ENCODE peak calls at places on chromosomes 5 and 9, in nine cellular contexts. One of them, this sample, is unnamed. For H3K36me3, the result is how much of the 10 kb centered on the place peaks cover.

GRCh38 chr5:139277171-139277570 is 16.4 kb upstream of the MATR3 start:
- DNase-seq in neuronal stem cell: no peak
- DNase-seq in hepatocyte: no peak
- DNase-seq in CD8-positive, alpha-beta T cell: no peak
- DNase-seq in ovary: no peak
- DNase-seq in WERI-Rb-1: no peak
- DNase-seq in heart right ventricle: no peak
- DNase-seq in prostate gland: no peak
- DNase-seq in lower lobe of right lung: no peak
- DNase-seq in this sample: no peak

GRCh38 chr9:83959061-83959460 is 21.0 kb downstream of the HNRNPK start:
- DNase-seq in heart right ventricle: no peak
- DNase-seq in prostate gland: no peak
- DNase-seq in hepatocyte: peak
- DNase-seq in lower lobe of right lung: no peak
- DNase-seq in CD8-positive, alpha-beta T cell: no peak
- DNase-seq in ovary: peak
- DNase-seq in neuronal stem cell: no peak
- DNase-seq in WERI-Rb-1: no peak
- DNase-seq in this sample: no peak

GRCh38 chr5:72470817-72471216 is 36.4 kb downstream of the ZNF366 start:
- DNase-seq in hepatocyte: no peak
- DNase-seq in neuronal stem cell: no peak
- DNase-seq in ovary: no peak
- DNase-seq in lower lobe of right lung: no peak
- DNase-seq in heart right ventricle: no peak
- DNase-seq in WERI-Rb-1: no peak
- DNase-seq in prostate gland: no peak
- DNase-seq in CD8-positive, alpha-beta T cell: no peak
- DNase-seq in this sample: no peak

GRCh38 chr5:2263763-2264162 is 381.0 kb upstream of the IRX4 start:
- DNase-seq in prostate gland: no peak
- DNase-seq in ovary: no peak
- DNase-seq in lower lobe of right lung: no peak
- DNase-seq in neuronal stem cell: no peak
- DNase-seq in CD8-positive, alpha-beta T cell: no peak
- DNase-seq in hepatocyte: no peak
- DNase-seq in heart right ventricle: no peak
- DNase-seq in WERI-Rb-1: no peak
- DNase-seq in this sample: no peak

GRCh38 chr9:86639899-86640379 is 285.7 kb upstream of the TUT7 start:
- DNase-seq in ovary: no peak
- DNase-seq in CD8-positive, alpha-beta T cell: no peak
- DNase-seq in lower lobe of right lung: peak
- DNase-seq in prostate gland: peak
- DNase-seq in heart right ventricle: no peak
- DNase-seq in hepatocyte: peak
- DNase-seq in neuronal stem cell: no peak
- DNase-seq in WERI-Rb-1: no peak
- DNase-seq in this sample: no peak

GRCh38 chr5:110087829-110088228 is 398.1 kb downstream of the MAN2A1 start:
- DNase-seq in hepatocyte: peak
- DNase-seq in CD8-positive, alpha-beta T cell: no peak
- DNase-seq in ovary: no peak
- DNase-seq in prostate gland: no peak
- DNase-seq in heart right ventricle: no peak
- DNase-seq in neuronal stem cell: no peak
- DNase-seq in lower lobe of right lung: no peak
- DNase-seq in WERI-Rb-1: no peak
- DNase-seq in this sample: no peak

GRCh38 chr5:157454273-157454672 is 5.7 kb upstream of the NIPAL4 start:
- DNase-seq in ovary: no peak
- DNase-seq in neuronal stem cell: no peak
- DNase-seq in CD8-positive, alpha-beta T cell: no peak
- DNase-seq in lower lobe of right lung: no peak
- DNase-seq in prostate gland: no peak
- DNase-seq in WERI-Rb-1: no peak
- DNase-seq in heart right ventricle: no peak
- DNase-seq in hepatocyte: no peak
- DNase-seq in this sample: no peak

GRCh38 chr5:160083501-160083900 is 35.7 kb downstream of the PWWP2A start:
- DNase-seq in lower lobe of right lung: no peak
- DNase-seq in ovary: no peak
- DNase-seq in neuronal stem cell: no peak
- DNase-seq in CD8-positive, alpha-beta T cell: no peak
- DNase-seq in WERI-Rb-1: no peak
- DNase-seq in prostate gland: no peak
- DNase-seq in heart right ventricle: no peak
- DNase-seq in hepatocyte: no peak
- DNase-seq in this sample: no peak

GRCh38 chr9:6925841-6926240 is 168.1 kb downstream of the KDM4C start:
- DNase-seq in neuronal stem cell: no peak
- DNase-seq in heart right ventricle: no peak
- DNase-seq in CD8-positive, alpha-beta T cell: no peak
- DNase-seq in lower lobe of right lung: no peak
- DNase-seq in WERI-Rb-1: peak
- DNase-seq in hepatocyte: peak
- DNase-seq in ovary: no peak
- DNase-seq in prostate gland: no peak
- DNase-seq in this sample: no peak

GRCh38 chr5:169142264-169142970 is 158.5 kb downstream of the SLIT3 start:
- DNase-seq in CD8-positive, alpha-beta T cell: no peak
- DNase-seq in WERI-Rb-1: no peak
- DNase-seq in hepatocyte: no peak
- DNase-seq in heart right ventricle: peak
- DNase-seq in ovary: peak
- DNase-seq in prostate gland: peak
- DNase-seq in neuronal stem cell: no peak
- DNase-seq in lower lobe of right lung: no peak
- DNase-seq in this sample: no peak

DNA sequence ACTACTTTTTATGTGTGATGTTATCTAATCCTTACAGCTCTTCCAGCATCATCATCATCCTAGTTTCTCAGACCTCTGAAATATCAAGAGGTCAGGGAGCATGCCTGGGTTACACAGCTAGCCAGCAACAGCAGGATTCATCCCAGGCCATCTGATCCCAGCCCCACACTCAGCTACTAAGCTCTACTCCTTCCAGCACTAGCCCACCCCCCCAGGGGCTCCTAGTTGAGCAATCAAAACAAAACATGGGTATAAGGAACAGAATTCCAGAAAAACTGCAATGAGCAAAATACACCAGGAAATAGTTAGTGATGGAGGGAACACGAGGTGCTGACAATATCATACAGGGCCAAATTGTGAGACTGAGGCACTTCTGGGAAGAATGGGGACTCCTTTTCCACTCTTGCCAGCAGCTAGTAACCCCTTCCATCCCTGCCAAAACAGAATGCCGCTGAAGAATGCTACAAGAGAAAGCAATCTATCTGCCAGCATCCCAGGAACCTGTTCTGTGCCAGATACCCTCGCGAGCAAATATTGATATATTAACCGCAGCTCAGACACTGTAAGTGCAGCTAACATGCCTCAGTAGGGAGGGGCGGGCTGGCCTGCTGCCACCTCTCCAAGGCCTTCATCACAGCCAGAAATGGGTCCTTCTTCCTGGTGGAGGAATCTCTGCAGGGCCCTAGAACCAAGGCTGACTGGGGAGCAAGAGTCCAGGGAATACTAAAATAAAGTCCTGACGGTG is 161.4 kb downstream of the SLIT3 start:
- DNase-seq in neuronal stem cell: no peak
- DNase-seq in lower lobe of right lung: peak
- DNase-seq in ovary: peak
- DNase-seq in WERI-Rb-1: no peak
- DNase-seq in prostate gland: peak
- DNase-seq in CD8-positive, alpha-beta T cell: no peak
- DNase-seq in heart right ventricle: no peak
- DNase-seq in hepatocyte: no peak
- DNase-seq in this sample: no peak
- H3K36me3 ChIP-seq in neuronal stem cell: under half
- H3K36me3 ChIP-seq in lower lobe of right lung: under half
- H3K36me3 ChIP-seq in ovary: under half
- H3K36me3 ChIP-seq in WERI-Rb-1: under half
- H3K36me3 ChIP-seq in prostate gland: under half
- H3K36me3 ChIP-seq in CD8-positive, alpha-beta T cell: under half
- H3K36me3 ChIP-seq in heart right ventricle: under half
- H3K36me3 ChIP-seq in hepatocyte: under half
- H3K36me3 ChIP-seq in this sample: under half

GRCh38 chr5:68953885-68954617 is 139.8 kb upstream of the SLC30A5 start:
- DNase-seq in lower lobe of right lung: no peak
- DNase-seq in hepatocyte: peak
- DNase-seq in heart right ventricle: no peak
- DNase-seq in prostate gland: peak
- DNase-seq in CD8-positive, alpha-beta T cell: no peak
- DNase-seq in ovary: peak
- DNase-seq in WERI-Rb-1: no peak
- DNase-seq in neuronal stem cell: no peak
- DNase-seq in this sample: no peak

GRCh38 chr5:68949711-68950110 is 144.1 kb upstream of the SLC30A5 start:
- DNase-seq in WERI-Rb-1: no peak
- DNase-seq in lower lobe of right lung: no peak
- DNase-seq in heart right ventricle: no peak
- DNase-seq in hepatocyte: no peak
- DNase-seq in neuronal stem cell: no peak
- DNase-seq in prostate gland: no peak
- DNase-seq in ovary: no peak
- DNase-seq in CD8-positive, alpha-beta T cell: no peak
- DNase-seq in this sample: no peak

GRCh38 chr5:68954618-68954910 is 139.2 kb upstream of the SLC30A5 start:
- DNase-seq in neuronal stem cell: no peak
- DNase-seq in WERI-Rb-1: no peak
- DNase-seq in heart right ventricle: no peak
- DNase-seq in lower lobe of right lung: no peak
- DNase-seq in hepatocyte: no peak
- DNase-seq in CD8-positive, alpha-beta T cell: no peak
- DNase-seq in prostate gland: no peak
- DNase-seq in ovary: no peak
- DNase-seq in this sample: no peak

GRCh38 chr5:68950111-68950510 is 143.7 kb upstream of the SLC30A5 start:
- DNase-seq in ovary: no peak
- DNase-seq in CD8-positive, alpha-beta T cell: no peak
- DNase-seq in WERI-Rb-1: peak
- DNase-seq in neuronal stem cell: no peak
- DNase-seq in hepatocyte: peak
- DNase-seq in heart right ventricle: no peak
- DNase-seq in prostate gland: peak
- DNase-seq in lower lobe of right lung: no peak
- DNase-seq in this sample: no peak

DNA sequence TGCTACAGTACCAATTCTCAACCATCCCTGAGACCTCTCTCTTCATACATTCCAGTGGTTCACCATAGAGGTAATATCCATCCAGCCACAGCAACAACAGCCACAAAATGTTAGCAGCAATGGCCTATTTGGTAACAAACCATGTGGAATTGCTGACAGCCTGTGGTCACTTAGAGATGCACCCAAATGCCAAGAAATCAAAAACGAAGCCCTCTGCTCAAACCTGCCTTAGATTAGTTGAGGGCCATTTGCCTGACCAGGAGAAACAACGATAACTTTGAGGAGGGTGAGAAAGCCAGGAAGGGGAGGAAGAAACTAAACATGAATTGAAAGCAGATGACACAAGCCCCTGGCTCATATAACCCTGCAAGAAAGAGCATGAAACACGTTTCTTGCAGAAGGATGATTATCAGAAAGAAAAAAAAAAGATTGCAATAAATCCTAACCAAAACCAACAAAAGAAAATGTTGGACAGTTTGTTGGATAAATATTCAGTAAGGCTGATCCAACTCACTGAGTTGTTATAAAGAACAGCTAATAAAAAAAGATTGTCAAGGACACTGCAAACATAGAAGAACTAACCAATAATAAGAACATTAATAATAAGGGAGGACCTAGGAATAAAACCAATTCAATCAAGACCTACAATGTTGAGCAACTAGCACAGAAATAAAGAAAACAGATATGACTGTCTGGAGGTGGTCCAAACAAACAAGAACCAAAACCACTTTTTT is 140.5 kb upstream of the SLC30A5 start:
- DNase-seq in ovary: peak
- DNase-seq in CD8-positive, alpha-beta T cell: no peak
- DNase-seq in heart right ventricle: no peak
- DNase-seq in lower lobe of right lung: no peak
- DNase-seq in WERI-Rb-1: no peak
- DNase-seq in prostate gland: no peak
- DNase-seq in hepatocyte: no peak
- DNase-seq in neuronal stem cell: no peak
- DNase-seq in this sample: no peak
- H3K4me3 ChIP-seq in ovary: no peak
- H3K4me3 ChIP-seq in CD8-positive, alpha-beta T cell: no peak
- H3K4me3 ChIP-seq in heart right ventricle: no peak
- H3K4me3 ChIP-seq in lower lobe of right lung: no peak
- H3K4me3 ChIP-seq in WERI-Rb-1: no peak
- H3K4me3 ChIP-seq in prostate gland: no peak
- H3K4me3 ChIP-seq in hepatocyte: no peak
- H3K4me3 ChIP-seq in neuronal stem cell: no peak
- H3K4me3 ChIP-seq in this sample: no peak

DNA sequence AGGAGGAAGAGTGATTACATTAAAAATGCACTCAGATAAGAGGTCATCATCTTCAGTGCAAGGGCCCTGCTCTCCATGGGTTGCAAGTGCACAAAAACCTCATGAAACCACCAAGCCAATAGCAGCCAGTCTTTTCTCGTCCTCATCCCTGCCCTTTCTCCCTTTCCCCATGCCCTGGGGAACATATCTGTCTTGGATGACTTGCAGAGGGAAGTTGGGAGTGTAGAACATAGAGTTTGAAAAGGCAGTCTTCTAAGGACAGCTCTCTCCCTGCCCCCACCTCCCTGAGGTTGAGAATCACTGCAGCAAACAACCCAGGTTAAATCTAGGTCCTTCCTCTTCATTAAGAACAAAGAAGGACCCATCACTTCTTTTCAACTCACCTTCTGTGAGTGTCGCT is 22.0 kb downstream of the DDX31 start:
- DNase-seq in heart right ventricle: no peak
- DNase-seq in neuronal stem cell: no peak
- DNase-seq in hepatocyte: no peak
- DNase-seq in prostate gland: no peak
- DNase-seq in ovary: no peak
- DNase-seq in WERI-Rb-1: no peak
- DNase-seq in CD8-positive, alpha-beta T cell: no peak
- DNase-seq in lower lobe of right lung: no peak
- DNase-seq in this sample: no peak
- H3K36me3 ChIP-seq in heart right ventricle: half or more
- H3K36me3 ChIP-seq in neuronal stem cell: half or more
- H3K36me3 ChIP-seq in hepatocyte: under half
- H3K36me3 ChIP-seq in prostate gland: under half
- H3K36me3 ChIP-seq in ovary: under half
- H3K36me3 ChIP-seq in WERI-Rb-1: half or more
- H3K36me3 ChIP-seq in CD8-positive, alpha-beta T cell: half or more
- H3K36me3 ChIP-seq in lower lobe of right lung: half or more
- H3K36me3 ChIP-seq in this sample: under half

DNA sequence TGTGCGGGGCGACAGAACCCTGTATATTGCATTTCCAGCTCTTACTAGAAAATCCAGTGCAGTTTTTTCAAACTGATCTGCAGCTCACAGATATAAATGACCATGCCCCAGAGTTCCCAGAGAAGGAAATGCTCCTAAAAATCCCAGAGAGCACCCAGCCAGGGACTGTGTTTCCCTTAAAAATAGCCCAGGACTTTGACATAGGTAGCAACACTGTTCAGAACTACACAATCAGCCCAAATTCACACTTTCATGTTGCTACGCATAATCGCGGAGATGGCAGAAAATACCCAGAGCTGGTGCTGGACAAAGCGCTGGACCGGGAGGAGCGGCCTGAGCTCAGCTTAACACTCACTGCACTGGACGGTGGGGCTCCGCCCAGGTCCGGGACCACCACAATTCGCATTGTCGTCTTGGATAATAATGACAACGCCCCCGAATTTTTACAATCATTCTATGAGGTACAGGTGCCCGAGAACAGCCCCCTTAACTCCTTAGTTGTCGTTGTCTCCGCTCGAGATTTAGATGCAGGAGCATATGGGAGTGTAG is 786 bp downstream of the PCDHB5 start:
- DNase-seq in prostate gland: no peak
- DNase-seq in hepatocyte: no peak
- DNase-seq in WERI-Rb-1: no peak
- DNase-seq in heart right ventricle: no peak
- DNase-seq in CD8-positive, alpha-beta T cell: no peak
- DNase-seq in ovary: no peak
- DNase-seq in neuronal stem cell: no peak
- DNase-seq in lower lobe of right lung: no peak
- DNase-seq in this sample: no peak
- H3K4me3 ChIP-seq in prostate gland: peak
- H3K4me3 ChIP-seq in hepatocyte: peak
- H3K4me3 ChIP-seq in WERI-Rb-1: peak
- H3K4me3 ChIP-seq in heart right ventricle: peak
- H3K4me3 ChIP-seq in CD8-positive, alpha-beta T cell: no peak
- H3K4me3 ChIP-seq in ovary: peak
- H3K4me3 ChIP-seq in neuronal stem cell: peak
- H3K4me3 ChIP-seq in lower lobe of right lung: peak
- H3K4me3 ChIP-seq in this sample: peak

This sample was measured in H7.